ENCODE peak calls at places on chromosomes 13 and 19, in ten cellular contexts. C, G, K, S, A, Z, B, N, E and J are unnamed samples.

GRCh38 chr19:27762933-27763332 is 1450.0 kb downstream of the UQCRFS1 start:
- DNase-seq in C (no peak), G (no peak), K (no peak), S (no peak), A (peak), Z (no peak), B (no peak), N (no peak), E (no peak), J (no peak)

GRCh38 chr19:1252221-1252817 is 3.9 kb downstream of the MIDN start:
- DNase-seq in C (peak), G (no peak), K (peak), S (no peak), A (peak), Z (no peak), B (peak), N (peak), E (no peak), J (no peak)

GRCh38 chr19:29076963-29077362 is 136.0 kb downstream of the UQCRFS1 start:
- DNase-seq in C (no peak), G (no peak), K (no peak), S (no peak), A (no peak), Z (no peak), B (no peak), N (no peak), E (no peak), J (no peak)

GRCh38 chr13:110149036-110149435 is 157.9 kb downstream of the COL4A1 start:
- DNase-seq in C (no peak), G (peak), K (no peak), S (no peak), A (no peak), Z (no peak), B (peak), N (no peak), E (no peak), J (no peak)

GRCh38 chr19:20662421-20663105 is 1.2 kb upstream of the ZNF626 start:
- DNase-seq in C (no peak), G (no peak), K (peak), S (no peak), A (no peak), Z (no peak), B (no peak), N (no peak), E (no peak), J (no peak)

GRCh38 chr19:6446452-6446851 is 12.9 kb upstream of the SLC25A41 start:
- DNase-seq in C (no peak), G (no peak), K (no peak), S (no peak), A (no peak), Z (no peak), B (no peak), N (no peak), E (no peak), J (no peak)

GRCh38 chr13:25874064-25874737 is 177.6 kb downstream of the SHISA2 start:
- DNase-seq in C (no peak), G (no peak), K (no peak), S (no peak), A (no peak), Z (no peak), B (no peak), N (no peak), E (no peak), J (no peak)

GRCh38 chr19:7294571-7295212 is 478 bp upstream of the INSR start:
- DNase-seq in C (no peak), G (peak), K (peak), S (peak), A (peak), Z (peak), B (no peak), N (peak), E (peak), J (no peak)

GRCh38 chr19:23436318-23436717 is 41.0 kb upstream of the ZNF91 start:
- DNase-seq in C (no peak), G (no peak), K (no peak), S (no peak), A (no peak), Z (no peak), B (no peak), N (no peak), E (peak), J (no peak)

GRCh38 chr19:17950310-17951150 is 16.4 kb upstream of the KCNN1 start:
- DNase-seq in C (no peak), G (no peak), K (no peak), S (no peak), A (no peak), Z (peak), B (no peak), N (no peak), E (peak), J (no peak)

DNA sequence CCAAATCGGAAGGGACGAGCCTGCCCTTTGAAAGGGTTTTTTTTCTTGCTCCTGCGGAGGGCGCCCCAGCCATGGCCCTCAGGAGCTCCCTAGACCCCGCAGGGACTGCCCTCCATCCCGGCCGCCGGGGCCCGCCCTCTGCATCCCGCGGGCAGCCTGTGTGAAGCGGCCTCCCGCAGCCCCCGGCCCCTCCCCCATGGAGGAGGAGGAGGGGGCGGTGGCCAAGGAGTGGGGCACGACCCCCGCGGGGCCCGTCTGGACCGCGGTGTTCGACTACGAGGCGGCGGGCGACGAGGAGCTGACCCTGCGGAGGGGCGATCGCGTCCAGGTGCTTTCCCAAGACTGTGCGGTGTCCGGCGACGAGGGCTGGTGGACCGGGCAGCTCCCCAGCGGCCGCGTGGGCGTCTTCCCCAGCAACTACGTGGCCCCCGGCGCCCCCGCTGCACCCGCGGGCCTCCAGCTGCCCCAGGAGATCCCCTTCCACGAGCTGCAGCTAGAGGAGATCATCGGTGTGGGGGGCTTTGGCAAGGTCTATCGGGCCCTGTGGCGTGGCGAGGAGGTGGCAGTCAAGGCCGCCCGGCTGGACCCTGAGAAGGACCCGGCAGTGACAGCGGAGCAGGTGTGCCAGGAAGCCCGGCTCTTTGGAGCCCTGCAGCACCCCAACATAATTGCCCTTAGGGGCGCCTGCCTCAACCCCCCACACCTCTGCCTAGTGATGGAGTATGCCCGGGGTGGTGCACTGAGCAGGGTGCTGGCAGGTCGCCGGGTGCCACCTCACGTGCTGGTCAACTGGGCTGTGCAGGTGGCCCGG is 815 bp downstream of the MAP3K10 start:
- DNase-seq in C (no peak), G (no peak), K (peak), S (peak), A (peak), Z (peak), B (peak), N (peak), E (peak), J (no peak)
- TF ChIP-seq CTCF in C (no peak), G (no peak), K (no peak), S (no peak), A (no peak), Z (no peak), B (no peak), N (peak), E (no peak), J (peak)

GRCh38 chr19:45852145-45852750 is 10.7 kb downstream of the SYMPK start:
- DNase-seq in C (no peak), G (no peak), K (no peak), S (no peak), A (no peak), Z (no peak), B (peak), N (no peak), E (no peak), J (no peak)

GRCh38 chr19:45847661-45848060 is 15.3 kb downstream of the SYMPK start:
- DNase-seq in C (no peak), G (no peak), K (no peak), S (no peak), A (no peak), Z (no peak), B (no peak), N (no peak), E (no peak), J (no peak)

GRCh38 chr19:45854167-45854778 is 8.7 kb downstream of the SYMPK start:
- DNase-seq in C (no peak), G (no peak), K (no peak), S (no peak), A (no peak), Z (no peak), B (no peak), N (no peak), E (no peak), J (no peak)

GRCh38 chr19:45852941-45853340 is 10.0 kb downstream of the SYMPK start:
- DNase-seq in C (no peak), G (no peak), K (no peak), S (no peak), A (no peak), Z (no peak), B (no peak), N (no peak), E (no peak), J (no peak)

DNA sequence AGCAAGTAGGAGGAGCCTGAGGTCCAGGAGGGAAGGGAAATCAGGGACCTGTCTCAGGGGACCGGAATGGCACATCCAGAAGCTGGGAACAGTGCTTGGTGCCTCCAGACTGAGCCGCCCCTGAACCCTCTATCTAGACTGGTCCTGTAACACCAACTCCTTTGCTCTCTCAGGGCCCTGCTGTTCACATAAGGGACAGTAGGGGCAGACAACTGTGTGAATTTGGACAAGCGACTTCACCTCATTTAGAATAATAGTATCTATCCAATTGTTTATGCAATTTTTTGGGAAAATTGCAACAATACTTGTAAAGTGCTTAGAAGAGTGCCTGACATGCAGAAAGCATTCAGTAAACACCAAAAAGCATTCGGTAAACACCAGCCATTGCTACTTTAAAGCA is 14.0 kb downstream of the SYMPK start:
- DNase-seq in C (no peak), G (no peak), K (no peak), S (no peak), A (no peak), Z (no peak), B (peak), N (no peak), E (no peak), J (no peak)
- TF ChIP-seq CTCF in C (peak), G (peak), K (no peak), S (peak), A (no peak), Z (peak), B (peak), N (peak), E (peak), J (peak)

GRCh38 chr13:40666058-40666904 is at the start of gene FOXO1:
- DNase-seq in C (peak), G (peak), K (peak), S (peak), A (peak), Z (peak), B (peak), N (peak), E (peak), J (peak)

GRCh38 chr13:40666905-40667621 is 622 bp upstream of the FOXO1 start:
- DNase-seq in C (peak), G (no peak), K (peak), S (peak), A (peak), Z (peak), B (no peak), N (no peak), E (peak), J (no peak)

GRCh38 chr13:40670307-40670706 is 3.9 kb upstream of the FOXO1 start:
- DNase-seq in C (no peak), G (no peak), K (no peak), S (no peak), A (no peak), Z (no peak), B (no peak), N (no peak), E (no peak), J (no peak)

GRCh38 chr13:40667622-40667978 is 1.2 kb upstream of the FOXO1 start:
- DNase-seq in C (no peak), G (no peak), K (no peak), S (no peak), A (no peak), Z (no peak), B (no peak), N (no peak), E (peak), J (no peak)

GRCh38 chr13:40668335-40668734 is 1.9 kb upstream of the FOXO1 start:
- DNase-seq in C (no peak), G (no peak), K (no peak), S (no peak), A (no peak), Z (peak), B (no peak), N (no peak), E (peak), J (no peak)
- TF ChIP-seq CTCF in C (peak), G (peak), K (peak), S (peak), A (no peak), Z (peak), B (peak), N (peak), E (peak), J (peak)

DNA sequence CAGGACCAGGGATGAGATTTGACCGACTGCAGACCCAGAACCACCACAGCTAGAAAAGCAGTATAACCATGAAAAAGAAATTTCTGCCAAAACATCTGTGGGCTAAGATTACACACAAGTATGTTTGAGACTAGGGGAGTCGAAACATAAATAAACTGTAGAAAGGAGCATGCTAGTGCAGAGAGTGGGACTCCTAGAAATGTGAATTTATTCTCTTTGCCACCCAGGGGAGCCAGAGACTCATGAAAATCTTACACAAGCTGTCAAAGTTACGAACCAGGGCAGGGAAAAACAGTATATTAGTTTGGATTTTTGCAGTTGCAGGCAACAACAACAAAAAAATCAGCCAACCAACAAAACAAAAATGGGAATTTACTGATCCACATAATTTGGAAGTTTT is 12.3 kb upstream of the HSPH1 start:
- DNase-seq in C (no peak), G (no peak), K (no peak), S (no peak), A (no peak), Z (no peak), B (peak), N (peak), E (no peak), J (no peak)
- TF ChIP-seq CTCF in C (peak), G (peak), K (no peak), S (no peak), A (no peak), Z (no peak), B (peak), N (peak), E (no peak), J (peak)

GRCh38 chr13:58884353-58884752 is 1252.8 kb downstream of the PCDH17 start:
- DNase-seq in C (no peak), G (no peak), K (no peak), S (no peak), A (no peak), Z (no peak), B (no peak), N (no peak), E (no peak), J (no peak)

GRCh38 chr13:58883405-58883804 is 1251.9 kb downstream of the PCDH17 start:
- DNase-seq in C (no peak), G (no peak), K (no peak), S (no peak), A (no peak), Z (no peak), B (no peak), N (no peak), E (no peak), J (no peak)

GRCh38 chr13:58889474-58889873 is 1257.9 kb downstream of the PCDH17 start:
- DNase-seq in C (no peak), G (no peak), K (no peak), S (no peak), A (no peak), Z (no peak), B (no peak), N (no peak), E (no peak), J (no peak)

GRCh38 chr13:58882556-58882955 is 1251.0 kb downstream of the PCDH17 start:
- DNase-seq in C (no peak), G (no peak), K (no peak), S (no peak), A (no peak), Z (no peak), B (no peak), N (no peak), E (no peak), J (no peak)

GRCh38 chr13:58884810-58885209 is 1253.3 kb downstream of the PCDH17 start:
- DNase-seq in C (no peak), G (no peak), K (no peak), S (no peak), A (no peak), Z (no peak), B (peak), N (no peak), E (no peak), J (no peak)
- TF ChIP-seq CTCF in C (no peak), G (no peak), K (no peak), S (no peak), A (no peak), Z (no peak), B (no peak), N (no peak), E (no peak), J (no peak)

DNA sequence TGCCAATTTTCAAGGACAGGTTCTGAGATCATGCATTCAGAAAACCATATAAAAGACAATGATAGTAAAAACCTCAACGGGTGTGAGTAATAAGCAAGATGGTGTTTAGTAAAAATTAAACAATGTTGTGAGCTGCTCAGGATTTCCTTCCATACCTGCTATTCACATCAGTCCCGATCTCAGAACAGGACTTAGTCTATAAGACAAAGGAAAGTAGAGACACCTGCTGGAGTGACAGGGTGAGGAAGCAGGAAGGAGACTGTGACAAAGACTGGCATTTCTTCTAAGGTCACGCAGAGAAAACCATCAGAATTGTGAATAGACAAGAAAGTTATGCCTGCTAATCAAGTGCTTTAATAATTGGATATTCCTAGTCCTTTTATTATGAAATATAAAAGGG is 648.0 kb downstream of the DACH1 start:
- DNase-seq in C (no peak), G (no peak), K (no peak), S (no peak), A (no peak), Z (no peak), B (peak), N (no peak), E (no peak), J (no peak)
- TF ChIP-seq CTCF in C (no peak), G (peak), K (no peak), S (no peak), A (no peak), Z (no peak), B (peak), N (no peak), E (peak), J (peak)

DNA sequence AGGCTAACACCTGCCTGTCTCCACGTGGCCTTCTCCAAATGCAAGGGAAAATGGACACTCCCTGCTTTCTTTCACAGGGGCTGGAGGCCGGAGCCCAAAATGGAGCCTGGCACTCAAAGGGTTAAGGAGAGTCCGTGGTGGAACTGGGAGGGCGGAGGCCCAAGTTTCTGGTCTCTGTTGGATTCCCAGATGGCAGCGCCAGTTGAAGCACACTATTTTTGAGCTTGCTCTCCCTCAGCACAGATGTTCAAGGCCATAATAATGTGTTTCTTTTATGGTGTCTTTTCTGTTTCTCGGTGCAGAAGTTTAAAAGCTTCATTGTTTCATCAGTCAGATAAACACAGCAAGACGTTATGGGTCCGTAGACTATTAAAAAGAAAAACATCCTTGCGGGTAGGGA is 67.6 kb downstream of the TNFRSF19 start:
- DNase-seq in C (no peak), G (no peak), K (no peak), S (no peak), A (no peak), Z (peak), B (no peak), N (no peak), E (no peak), J (no peak)
- TF ChIP-seq CTCF in C (no peak), G (no peak), K (no peak), S (no peak), A (no peak), Z (no peak), B (no peak), N (no peak), E (no peak), J (no peak)